ENCODE peak calls at places on chromosomes 3 and 15, in eight cellular contexts. M is IMR-90, I is HFF-Myc, A is NB4, F is uterus, O is neural crest cell, J is cardiac muscle cell, Z is foreskin keratinocyte. V is an unnamed sample.

GRCh38 chr3:43207628-43208085 is 78.7 kb upstream of the SNRK start:
- DNase-seq in Z (no peak), J (no peak), I (no peak), M (peak; percentile 23), O (no peak), A (no peak), F (no peak), V (no peak)

GRCh38 chr15:31305375-31305774 is 21.3 kb upstream of the KLF13 start:
- DNase-seq in F (no peak), A (no peak), I (no peak), O (no peak), M (no peak), Z (no peak), J (no peak), V (no peak)

GRCh38 chr15:41115088-41115651 is 910 bp downstream of the INO80 start:
- DNase-seq in M (peak; percentile 35), I (no peak), O (no peak), Z (peak; percentile 32), J (peak; percentile 66), F (no peak), A (peak; percentile 65), V (peak; percentile 17)

GRCh38 chr15:27912283-27912682 is 186.8 kb downstream of the OCA2 start:
- DNase-seq in M (no peak), Z (no peak), J (no peak), O (no peak), F (no peak), A (no peak), I (no peak), V (no peak)

GRCh38 chr3:39090922-39091321 is 16.5 kb downstream of the GORASP1 start:
- DNase-seq in O (no peak), J (no peak), M (peak; percentile 52), I (no peak), F (no peak), A (no peak), Z (no peak), V (no peak)

GRCh38 chr3:41247590-41247989 is 48.3 kb downstream of the CTNNB1 start:
- DNase-seq in A (no peak), Z (no peak), F (no peak), O (no peak), M (no peak), I (no peak), J (no peak), V (no peak)

GRCh38 chr15:66586155-66586976 is 20.6 kb upstream of the LCTL start:
- DNase-seq in A (no peak), O (no peak), Z (no peak), I (no peak), J (no peak), F (no peak), M (no peak), V (no peak)

GRCh38 chr3:101988591-101988990 is 139.3 kb downstream of the NFKBIZ start:
- DNase-seq in M (no peak), Z (no peak), A (no peak), I (no peak), F (no peak), O (no peak), J (no peak), V (no peak)

GRCh38 chr3:170999737-171000242 is 26.7 kb downstream of the SLC2A2 start:
- DNase-seq in A (peak; percentile 12), O (no peak), I (peak; percentile 79), Z (peak; percentile 79), F (no peak), M (peak; percentile 93), J (no peak), V (peak; percentile 80)

GRCh38 chr15:62365795-62366442 is 200.8 kb upstream of the C2CD4B start:
- DNase-seq in O (no peak), F (no peak), J (no peak), M (no peak), A (no peak), Z (peak; percentile 32), I (no peak), V (no peak)

GRCh38 chr15:40859206-40859851 is 14.7 kb downstream of the RHOV start:
- DNase-seq in F (peak; percentile 55), I (peak; percentile 45), A (peak; percentile 86), O (peak; percentile 87), Z (peak; percentile 46), J (peak; percentile 86), M (peak; percentile 68), V (peak; percentile 70)

GRCh38 chr3:133570139-133570936 is 3.1 kb upstream of the CDV3 start:
- DNase-seq in O (no peak), F (no peak), I (no peak), J (peak; percentile 38), Z (peak; percentile 78), M (peak; percentile 81), A (no peak), V (peak; percentile 50)

GRCh38 chr15:22980189-22981136 is at the start of gene CYFIP1:
- DNase-seq in I (no peak), J (peak; percentile 87), A (peak; percentile 73), F (peak; percentile 88), Z (peak; percentile 50), M (peak; percentile 83), O (peak; percentile 63), V (peak; percentile 98)

GRCh38 chr3:131729561-131729960 is 226.8 kb upstream of the MRPL3 start:
- DNase-seq in I (no peak), A (no peak), F (no peak), Z (no peak), O (no peak), J (no peak), M (no peak), V (no peak)

GRCh38 chr3:58580826-58581327 is 3.7 kb upstream of the FAM107A start:
- DNase-seq in J (no peak), O (peak; percentile 31), I (no peak), M (no peak), Z (no peak), F (no peak), A (no peak), V (no peak)

GRCh38 chr3:113035387-113035982 is 44.7 kb downstream of the GTPBP8 start:
- DNase-seq in J (peak; percentile 66), M (peak; percentile 63), A (peak; percentile 68), O (peak; percentile 62), I (no peak), F (no peak), Z (no peak), V (peak; percentile 64)

GRCh38 chr15:43911235-43911661 is 84.4 kb downstream of the WDR76 start:
- DNase-seq in F (no peak), M (peak; percentile 93), J (no peak), O (no peak), A (no peak), Z (peak; percentile 53), I (peak; percentile 41), V (no peak)

GRCh38 chr3:70108072-70108471 is 108.5 kb downstream of the SAMMSON start:
- DNase-seq in Z (no peak), F (no peak), O (peak; percentile 22), M (peak; percentile 4), A (peak; percentile 42), I (peak; percentile 14), J (no peak), V (no peak)

DNA sequence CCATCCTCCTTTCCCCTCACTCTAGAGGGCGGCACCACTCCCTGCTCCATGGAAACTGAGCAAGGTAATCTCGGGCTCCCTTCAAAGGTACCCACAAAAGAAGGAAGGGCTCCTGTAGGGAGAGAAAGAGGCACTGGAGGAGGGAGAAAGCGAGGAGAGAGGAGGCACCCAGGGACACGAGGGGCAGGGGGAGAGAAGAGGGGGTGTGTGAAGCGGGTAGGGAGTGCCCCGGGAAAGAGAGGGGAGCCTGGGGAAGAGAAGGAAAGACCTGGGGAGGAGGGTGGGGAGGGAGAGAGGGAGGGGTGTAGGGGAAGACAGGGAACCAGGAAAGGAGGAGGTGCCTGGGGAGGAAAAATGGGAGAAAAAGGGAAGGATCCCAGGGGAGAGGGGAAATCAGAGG is 523 bp downstream of the VILL start:
- DNase-seq in Z (no peak), O (no peak), F (no peak), A (no peak), M (no peak), J (no peak), I (no peak), V (no peak)
- TF ChIP-seq CTCF in Z (no peak), O (no peak), F (no peak), A (no peak), M (no peak), J (no peak), I (no peak), V (no peak)

GRCh38 chr3:33982269-33982798 is 183.9 kb downstream of the PDCD6IP start:
- DNase-seq in J (no peak), F (no peak), Z (no peak), I (no peak), O (no peak), A (no peak), M (peak; percentile 63), V (no peak)

GRCh38 chr3:33977227-33977626 is 178.8 kb downstream of the PDCD6IP start:
- DNase-seq in M (no peak), I (no peak), J (no peak), A (no peak), F (no peak), O (no peak), Z (no peak), V (no peak)

GRCh38 chr3:33975463-33975862 is 177.0 kb downstream of the PDCD6IP start:
- DNase-seq in F (no peak), J (no peak), A (no peak), Z (no peak), O (no peak), I (no peak), M (peak; percentile 19), V (no peak)

GRCh38 chr3:33980252-33980651 is 181.8 kb downstream of the PDCD6IP start:
- DNase-seq in J (peak; percentile 38), M (peak; percentile 85), I (peak; percentile 19), F (no peak), Z (peak; percentile 39), A (no peak), O (no peak), V (peak; percentile 48)
- TF ChIP-seq CTCF in J (peak; percentile 49), M (peak; percentile 71), I (peak; percentile 57), F (no peak), Z (peak; percentile 63), A (no peak), O (peak; percentile 59), V (peak; percentile 32)

DNA sequence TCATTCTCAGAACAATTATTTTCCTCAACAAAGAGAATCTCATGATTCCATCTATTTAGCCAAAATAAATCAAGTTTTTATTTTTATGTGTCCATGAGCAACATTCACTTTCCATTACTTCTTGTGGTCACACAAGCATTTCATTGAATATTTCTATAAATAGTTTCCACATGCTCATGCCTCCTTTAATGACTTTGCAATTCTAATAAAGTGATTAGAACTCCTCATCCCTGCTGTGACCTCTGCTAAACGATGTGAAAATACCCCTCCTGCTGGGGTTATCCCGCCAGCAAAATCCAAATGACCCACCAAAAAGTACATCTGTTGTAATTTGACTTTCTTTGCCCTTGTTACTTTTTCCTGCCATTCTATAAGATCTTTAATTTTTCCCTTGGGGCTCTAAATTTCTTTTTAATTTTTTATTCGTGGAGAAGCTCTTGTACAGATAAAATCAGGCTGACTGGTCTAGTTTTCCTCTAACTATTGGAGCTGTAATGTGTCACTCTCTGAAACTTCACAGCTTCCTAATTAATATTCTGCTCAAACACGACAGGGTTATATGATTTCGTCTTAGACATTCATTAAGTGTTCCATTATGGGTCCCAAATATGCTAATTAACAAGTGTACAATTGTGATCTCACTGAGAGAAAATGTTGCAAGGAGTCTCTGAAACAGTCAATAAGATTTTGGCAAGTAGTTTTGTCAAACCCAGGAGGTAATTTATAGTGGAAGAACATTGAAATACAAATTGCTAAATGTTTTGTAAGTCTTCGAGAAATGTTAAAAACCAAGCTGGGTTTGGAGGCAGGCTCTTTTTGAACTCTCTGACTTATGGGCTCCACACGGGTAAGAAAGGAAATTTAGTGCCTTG is 533.1 kb upstream of the NAALADL2 start:
- DNase-seq in J (no peak), O (no peak), F (no peak), M (peak; percentile 63), Z (no peak), I (peak; percentile 38), A (no peak), V (no peak)
- TF ChIP-seq CTCF in J (no peak), O (no peak), F (no peak), M (peak; percentile 10), Z (no peak), I (no peak), A (no peak), V (no peak)

GRCh38 chr3:62131620-62132019 is 241.7 kb downstream of the FEZF2 start:
- DNase-seq in A (peak; percentile 16), J (peak; percentile 41), F (no peak), I (no peak), Z (no peak), M (peak; percentile 11), O (no peak), V (no peak)
- TF ChIP-seq CTCF in A (peak; percentile 28), J (peak; percentile 51), F (no peak), I (peak; percentile 30), Z (peak; percentile 55), M (peak; percentile 38), O (peak; percentile 65), V (no peak)

V was measured in RWPE1.